ENCODE peak calls at places on chromosomes 5 and 9, in nine cellular contexts. V is left lung, R is GM13977, Q is endothelial cell, A is lower leg skin, N is cardiac fibroblast, U is fibroblast of pulmonary artery, P is nephron progenitor cell, G is fibroblast of lung. K is an unnamed sample.

GRCh38 chr5:78467744-78468357 is 107.4 kb downstream of the SCAMP1 start:
- DNase-seq in A (no peak), Q (no peak), N (peak), G (peak), P (no peak), U (peak), V (no peak), R (peak), K (peak)

GRCh38 chr5:159850192-159850573 is 66.1 kb upstream of the ADRA1B start:
- DNase-seq in A (peak), P (peak), N (peak), U (peak), V (no peak), R (no peak), Q (no peak), G (peak), K (no peak)

GRCh38 chr5:37896159-37896558 is 56.3 kb upstream of the GDNF start:
- DNase-seq in R (no peak), G (no peak), U (no peak), A (no peak), N (no peak), V (no peak), P (no peak), Q (no peak), K (no peak)

GRCh38 chr9:23821400-23822181 is 4.4 kb downstream of the ELAVL2 start:
- DNase-seq in V (peak), G (no peak), A (no peak), R (no peak), U (no peak), P (peak), Q (peak), N (no peak), K (no peak)

GRCh38 chr5:72295539-72295938 is 24.5 kb downstream of the MRPS27 start:
- DNase-seq in U (no peak), Q (no peak), A (no peak), P (no peak), V (no peak), N (no peak), G (no peak), R (no peak), K (no peak)

GRCh38 chr5:87114631-87115030 is 153.1 kb upstream of the RASA1 start:
- DNase-seq in A (no peak), N (no peak), Q (no peak), G (no peak), P (no peak), R (no peak), V (no peak), U (no peak), K (no peak)

GRCh38 chr5:103469288-103470065 is 93.1 kb downstream of the NUDT12 start:
- DNase-seq in N (peak), V (no peak), A (no peak), R (no peak), U (peak), P (no peak), G (no peak), Q (no peak), K (no peak)

GRCh38 chr5:132479812-132480441 is 10.6 kb downstream of the IRF1 start:
- DNase-seq in R (no peak), A (no peak), Q (no peak), N (no peak), V (no peak), P (no peak), U (no peak), G (no peak), K (peak)

GRCh38 chr9:132506907-132507669 is 75.3 kb upstream of the BARHL1 start:
- DNase-seq in V (no peak), U (no peak), N (no peak), R (no peak), P (no peak), Q (no peak), G (no peak), A (no peak), K (no peak)

GRCh38 chr5:139669681-139670368 is 21.7 kb downstream of the CXXC5 start:
- DNase-seq in P (peak), V (no peak), Q (no peak), N (no peak), R (peak), U (no peak), G (no peak), A (no peak), K (peak)

GRCh38 chr5:137575847-137576246 is 76.7 kb upstream of the SPOCK1 start:
- DNase-seq in P (no peak), A (no peak), U (peak), Q (no peak), R (no peak), N (peak), V (no peak), G (no peak), K (no peak)

GRCh38 chr5:75465480-75465879 is 45.9 kb downstream of the CERT1 start:
- DNase-seq in N (peak), G (peak), R (no peak), U (peak), P (no peak), A (no peak), Q (no peak), V (no peak), K (no peak)

GRCh38 chr5:80761176-80761575 is 106.4 kb upstream of the DHFR start:
- DNase-seq in N (no peak), P (no peak), R (no peak), Q (no peak), U (no peak), V (peak), G (no peak), A (no peak), K (no peak)

GRCh38 chr9:115668506-115668905 is 485.1 kb upstream of the PAPPA start:
- DNase-seq in P (no peak), R (no peak), N (peak), G (peak), Q (no peak), V (no peak), A (no peak), U (peak), K (no peak)

GRCh38 chr5:132265336-132266030 is 8.0 kb downstream of the PDLIM4 start:
- DNase-seq in Q (peak), G (peak), V (no peak), P (peak), N (peak), U (peak), R (no peak), A (peak), K (no peak)

GRCh38 chr9:89562186-89562814 is 42.5 kb upstream of the GADD45G start:
- DNase-seq in V (no peak), N (peak), G (no peak), Q (no peak), R (no peak), U (peak), P (no peak), A (no peak), K (no peak)
- TF ChIP-seq CTCF in V (no peak), N (no peak), G (no peak), Q (no peak), R (no peak), U (no peak), P (no peak), A (no peak), K (no peak)

GRCh38 chr5:108451269-108451668 is 69.4 kb upstream of the FBXL17 start:
- DNase-seq in R (no peak), G (peak), N (no peak), V (no peak), U (no peak), Q (no peak), A (no peak), P (no peak), K (peak)
- TF ChIP-seq CTCF in R (peak), G (no peak), N (peak), V (no peak), U (no peak), Q (no peak), A (no peak), P (peak), K (peak)

GRCh38 chr9:87107072-87107471 is 159.8 kb upstream of the GAS1 start:
- DNase-seq in P (no peak), R (no peak), V (no peak), U (no peak), A (no peak), G (no peak), Q (no peak), N (no peak), K (peak)
- TF ChIP-seq CTCF in P (peak), R (no peak), V (no peak), U (no peak), A (no peak), G (no peak), Q (no peak), N (peak), K (no peak)

GRCh38 chr9:86516564-86516963 is 162.4 kb upstream of the TUT7 start:
- DNase-seq in A (no peak), U (no peak), Q (no peak), G (no peak), V (peak), R (no peak), N (no peak), P (peak), K (no peak)

GRCh38 chr9:86515221-86515620 is 161.0 kb upstream of the TUT7 start:
- DNase-seq in A (no peak), R (no peak), G (no peak), Q (no peak), U (no peak), N (no peak), P (no peak), V (no peak), K (no peak)

GRCh38 chr9:86511614-86512360 is 157.6 kb upstream of the TUT7 start:
- DNase-seq in A (no peak), N (no peak), Q (no peak), P (no peak), R (no peak), G (no peak), V (no peak), U (no peak), K (no peak)

GRCh38 chr9:86512929-86513328 is 158.7 kb upstream of the TUT7 start:
- DNase-seq in U (no peak), G (peak), N (no peak), P (no peak), R (no peak), Q (no peak), A (no peak), V (no peak), K (no peak)

GRCh38 chr9:86513429-86513828 is 159.2 kb upstream of the TUT7 start:
- DNase-seq in R (no peak), N (no peak), Q (no peak), V (no peak), P (no peak), G (no peak), U (no peak), A (no peak), K (no peak)
- TF ChIP-seq CTCF in R (no peak), N (no peak), Q (no peak), V (no peak), P (no peak), G (no peak), U (no peak), A (no peak), K (no peak)

GRCh38 chr9:95193067-95193466 is 124.4 kb downstream of the FANCC start:
- DNase-seq in R (no peak), V (no peak), U (no peak), P (no peak), G (no peak), N (no peak), A (no peak), Q (no peak), K (no peak)
- TF ChIP-seq CTCF in R (no peak), V (no peak), U (no peak), P (no peak), G (no peak), N (no peak), A (no peak), Q (no peak), K (no peak)